ENCODE peak calls at places on chromosomes 6 and 20, in six cellular contexts. One of them, this sample, is unnamed.

GRCh38 chr20:24998631-24999445 is 6.3 kb upstream of the APMAP start:
- DNase-seq in left ventricle myocardium inferior: no peak
- DNase-seq in naive thymus-derived CD4-positive, alpha-beta T cell: no peak
- DNase-seq in stomach: no peak
- DNase-seq in IMR-90: peak; percentile 4
- DNase-seq in sigmoid colon: peak; percentile 53
- DNase-seq in this sample: peak; percentile 19

GRCh38 chr6:21075986-21076385 is 517.6 kb upstream of the SOX4 start:
- DNase-seq in left ventricle myocardium inferior: no peak
- DNase-seq in naive thymus-derived CD4-positive, alpha-beta T cell: no peak
- DNase-seq in stomach: no peak
- DNase-seq in IMR-90: no peak
- DNase-seq in sigmoid colon: no peak
- DNase-seq in this sample: no peak

GRCh38 chr6:136774228-136775041 is 17.8 kb downstream of the MAP3K5 start:
- DNase-seq in left ventricle myocardium inferior: no peak
- DNase-seq in naive thymus-derived CD4-positive, alpha-beta T cell: no peak
- DNase-seq in stomach: no peak
- DNase-seq in IMR-90: peak; percentile 85
- DNase-seq in sigmoid colon: no peak
- DNase-seq in this sample: no peak

GRCh38 chr6:90460067-90460466 is 126.8 kb downstream of the MAP3K7 start:
- DNase-seq in left ventricle myocardium inferior: no peak
- DNase-seq in naive thymus-derived CD4-positive, alpha-beta T cell: no peak
- DNase-seq in stomach: no peak
- DNase-seq in IMR-90: no peak
- DNase-seq in sigmoid colon: no peak
- DNase-seq in this sample: no peak

GRCh38 chr6:109308018-109308492 is 74.2 kb downstream of the CD164 start:
- DNase-seq in left ventricle myocardium inferior: no peak
- DNase-seq in naive thymus-derived CD4-positive, alpha-beta T cell: no peak
- DNase-seq in stomach: peak; percentile 65
- DNase-seq in IMR-90: peak; percentile 63
- DNase-seq in sigmoid colon: no peak
- DNase-seq in this sample: no peak

GRCh38 chr6:47135772-47136171 is 93.6 kb upstream of the ADGRF1 start:
- DNase-seq in left ventricle myocardium inferior: no peak
- DNase-seq in naive thymus-derived CD4-positive, alpha-beta T cell: no peak
- DNase-seq in stomach: no peak
- DNase-seq in IMR-90: peak; percentile 93
- DNase-seq in sigmoid colon: no peak
- DNase-seq in this sample: no peak

GRCh38 chr6:167825059-167825758 is 1.5 kb upstream of the AFDN start:
- DNase-seq in left ventricle myocardium inferior: no peak
- DNase-seq in naive thymus-derived CD4-positive, alpha-beta T cell: no peak
- DNase-seq in stomach: no peak
- DNase-seq in IMR-90: no peak
- DNase-seq in sigmoid colon: peak; percentile 68
- DNase-seq in this sample: no peak

GRCh38 chr6:45946352-45946751 is 69.3 kb downstream of the CLIC5 start:
- DNase-seq in left ventricle myocardium inferior: no peak
- DNase-seq in naive thymus-derived CD4-positive, alpha-beta T cell: no peak
- DNase-seq in stomach: no peak
- DNase-seq in IMR-90: peak; percentile 72
- DNase-seq in sigmoid colon: peak; percentile 67
- DNase-seq in this sample: no peak

GRCh38 chr6:161891542-161891941 is 617.7 kb upstream of the AGPAT4 start:
- DNase-seq in left ventricle myocardium inferior: no peak
- DNase-seq in naive thymus-derived CD4-positive, alpha-beta T cell: no peak
- DNase-seq in stomach: no peak
- DNase-seq in IMR-90: no peak
- DNase-seq in sigmoid colon: no peak
- DNase-seq in this sample: no peak

GRCh38 chr20:11919046-11919445 is 1.4 kb downstream of the BTBD3 start:
- DNase-seq in left ventricle myocardium inferior: peak; percentile 38
- DNase-seq in naive thymus-derived CD4-positive, alpha-beta T cell: no peak
- DNase-seq in stomach: peak; percentile 70
- DNase-seq in IMR-90: peak; percentile 47
- DNase-seq in sigmoid colon: no peak
- DNase-seq in this sample: no peak

GRCh38 chr6:25022140-25022553 is 86.4 kb upstream of the RIPOR2 start:
- DNase-seq in left ventricle myocardium inferior: no peak
- DNase-seq in naive thymus-derived CD4-positive, alpha-beta T cell: no peak
- DNase-seq in stomach: no peak
- DNase-seq in IMR-90: peak; percentile 77
- DNase-seq in sigmoid colon: no peak
- DNase-seq in this sample: no peak

GRCh38 chr6:134878136-134878535 is 71.8 kb downstream of the ALDH8A1 start:
- DNase-seq in left ventricle myocardium inferior: no peak
- DNase-seq in naive thymus-derived CD4-positive, alpha-beta T cell: no peak
- DNase-seq in stomach: no peak
- DNase-seq in IMR-90: no peak
- DNase-seq in sigmoid colon: no peak
- DNase-seq in this sample: no peak

GRCh38 chr6:134870677-134871498 is 79.0 kb downstream of the ALDH8A1 start:
- DNase-seq in left ventricle myocardium inferior: no peak
- DNase-seq in naive thymus-derived CD4-positive, alpha-beta T cell: no peak
- DNase-seq in stomach: no peak
- DNase-seq in IMR-90: peak; percentile 77
- DNase-seq in sigmoid colon: no peak
- DNase-seq in this sample: no peak

GRCh38 chr6:134880487-134881190 is 69.3 kb downstream of the ALDH8A1 start:
- DNase-seq in left ventricle myocardium inferior: no peak
- DNase-seq in naive thymus-derived CD4-positive, alpha-beta T cell: no peak
- DNase-seq in stomach: no peak
- DNase-seq in IMR-90: no peak
- DNase-seq in sigmoid colon: no peak
- DNase-seq in this sample: no peak

GRCh38 chr6:134873500-134874388 is 76.2 kb downstream of the ALDH8A1 start:
- DNase-seq in left ventricle myocardium inferior: no peak
- DNase-seq in naive thymus-derived CD4-positive, alpha-beta T cell: peak; percentile 34
- DNase-seq in stomach: peak; percentile 56
- DNase-seq in IMR-90: no peak
- DNase-seq in sigmoid colon: no peak
- DNase-seq in this sample: no peak

DNA sequence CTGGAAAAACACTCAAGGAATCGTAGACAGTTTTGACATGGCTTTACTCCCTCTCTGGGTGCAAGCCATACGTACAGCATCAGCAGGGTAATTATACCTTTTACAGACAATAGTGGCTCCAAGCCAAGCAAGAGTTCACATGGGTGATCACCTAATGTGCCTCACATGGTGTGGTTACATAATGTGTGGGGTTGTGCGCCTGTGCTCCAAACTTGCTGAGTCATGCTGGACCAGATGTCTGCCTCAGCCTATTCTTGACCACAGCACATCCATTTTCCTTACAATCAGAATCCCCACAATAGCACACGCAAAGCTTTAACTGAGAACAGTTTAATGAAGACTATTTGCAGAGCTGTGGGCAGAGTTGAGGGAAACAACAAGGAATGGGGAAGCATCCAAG is 74.5 kb downstream of the ALDH8A1 start:
- DNase-seq in left ventricle myocardium inferior: no peak
- DNase-seq in naive thymus-derived CD4-positive, alpha-beta T cell: no peak
- DNase-seq in stomach: no peak
- DNase-seq in IMR-90: peak; percentile 35
- DNase-seq in sigmoid colon: no peak
- DNase-seq in this sample: no peak
- H3K27ac ChIP-seq in left ventricle myocardium inferior: no peak overlapping the region
- H3K27ac ChIP-seq in naive thymus-derived CD4-positive, alpha-beta T cell: no peak overlapping the region
- H3K27ac ChIP-seq in stomach: no peak overlapping the region
- H3K27ac ChIP-seq in IMR-90: no peak overlapping the region
- H3K27ac ChIP-seq in sigmoid colon: no peak overlapping the region
- H3K27ac ChIP-seq in this sample: no peak overlapping the region

GRCh38 chr6:31272856-31273626 is 1.1 kb upstream of the HLA-C start:
- DNase-seq in left ventricle myocardium inferior: no peak
- DNase-seq in naive thymus-derived CD4-positive, alpha-beta T cell: peak; percentile 16
- DNase-seq in stomach: no peak
- DNase-seq in IMR-90: no peak
- DNase-seq in sigmoid colon: no peak
- DNase-seq in this sample: no peak
- H3K27ac ChIP-seq in left ventricle myocardium inferior: peak overlapping the region; percentile 92
- H3K27ac ChIP-seq in naive thymus-derived CD4-positive, alpha-beta T cell: peak overlapping the region; percentile 99
- H3K27ac ChIP-seq in stomach: no peak overlapping the region
- H3K27ac ChIP-seq in IMR-90: no peak overlapping the region
- H3K27ac ChIP-seq in sigmoid colon: peak overlapping the region; percentile 94
- H3K27ac ChIP-seq in this sample: peak overlapping the region; percentile 92

GRCh38 chr20:38169636-38170035 is 4.6 kb upstream of the TGM2 start:
- DNase-seq in left ventricle myocardium inferior: no peak
- DNase-seq in naive thymus-derived CD4-positive, alpha-beta T cell: no peak
- DNase-seq in stomach: no peak
- DNase-seq in IMR-90: no peak
- DNase-seq in sigmoid colon: peak; percentile 51
- DNase-seq in this sample: no peak

GRCh38 chr20:38167466-38167850 is 2.4 kb upstream of the TGM2 start:
- DNase-seq in left ventricle myocardium inferior: no peak
- DNase-seq in naive thymus-derived CD4-positive, alpha-beta T cell: no peak
- DNase-seq in stomach: no peak
- DNase-seq in IMR-90: no peak
- DNase-seq in sigmoid colon: peak; percentile 44
- DNase-seq in this sample: no peak

GRCh38 chr20:38170219-38170902 is 5.3 kb upstream of the TGM2 start:
- DNase-seq in left ventricle myocardium inferior: no peak
- DNase-seq in naive thymus-derived CD4-positive, alpha-beta T cell: no peak
- DNase-seq in stomach: no peak
- DNase-seq in IMR-90: peak; percentile 64
- DNase-seq in sigmoid colon: peak; percentile 33
- DNase-seq in this sample: no peak

GRCh38 chr20:38167851-38168760 is 3.0 kb upstream of the TGM2 start:
- DNase-seq in left ventricle myocardium inferior: peak; percentile 78
- DNase-seq in naive thymus-derived CD4-positive, alpha-beta T cell: no peak
- DNase-seq in stomach: peak; percentile 51
- DNase-seq in IMR-90: peak; percentile 96
- DNase-seq in sigmoid colon: peak; percentile 85
- DNase-seq in this sample: peak; percentile 88

GRCh38 chr20:38168791-38169589 is 3.9 kb upstream of the TGM2 start:
- DNase-seq in left ventricle myocardium inferior: no peak
- DNase-seq in naive thymus-derived CD4-positive, alpha-beta T cell: no peak
- DNase-seq in stomach: peak; percentile 30
- DNase-seq in IMR-90: no peak
- DNase-seq in sigmoid colon: no peak
- DNase-seq in this sample: no peak
- H3K27ac ChIP-seq in left ventricle myocardium inferior: peak overlapping the region; percentile 66
- H3K27ac ChIP-seq in naive thymus-derived CD4-positive, alpha-beta T cell: no peak overlapping the region
- H3K27ac ChIP-seq in stomach: no peak overlapping the region
- H3K27ac ChIP-seq in IMR-90: peak overlapping the region; percentile 69
- H3K27ac ChIP-seq in sigmoid colon: peak overlapping the region; percentile 33
- H3K27ac ChIP-seq in this sample: peak overlapping the region; percentile 59

GRCh38 chr20:1897965-1898464 is 2.8 kb downstream of the SIRPA start:
- DNase-seq in left ventricle myocardium inferior: no peak
- DNase-seq in naive thymus-derived CD4-positive, alpha-beta T cell: no peak
- DNase-seq in stomach: no peak
- DNase-seq in IMR-90: no peak
- DNase-seq in sigmoid colon: no peak
- DNase-seq in this sample: no peak

GRCh38 chr20:1898496-1899168 is 3.4 kb downstream of the SIRPA start:
- DNase-seq in left ventricle myocardium inferior: no peak
- DNase-seq in naive thymus-derived CD4-positive, alpha-beta T cell: no peak
- DNase-seq in stomach: no peak
- DNase-seq in IMR-90: no peak
- DNase-seq in sigmoid colon: no peak
- DNase-seq in this sample: no peak

GRCh38 chr20:1895674-1896496 is 678 bp downstream of the SIRPA start:
- DNase-seq in left ventricle myocardium inferior: no peak
- DNase-seq in naive thymus-derived CD4-positive, alpha-beta T cell: no peak
- DNase-seq in stomach: no peak
- DNase-seq in IMR-90: no peak
- DNase-seq in sigmoid colon: peak; percentile 82
- DNase-seq in this sample: no peak

GRCh38 chr20:1896859-1897258 is 1.7 kb downstream of the SIRPA start:
- DNase-seq in left ventricle myocardium inferior: no peak
- DNase-seq in naive thymus-derived CD4-positive, alpha-beta T cell: no peak
- DNase-seq in stomach: no peak
- DNase-seq in IMR-90: no peak
- DNase-seq in sigmoid colon: no peak
- DNase-seq in this sample: no peak

GRCh38 chr20:1897486-1897885 is 2.3 kb downstream of the SIRPA start:
- DNase-seq in left ventricle myocardium inferior: no peak
- DNase-seq in naive thymus-derived CD4-positive, alpha-beta T cell: no peak
- DNase-seq in stomach: no peak
- DNase-seq in IMR-90: no peak
- DNase-seq in sigmoid colon: peak; percentile 72
- DNase-seq in this sample: no peak
- H3K27ac ChIP-seq in left ventricle myocardium inferior: peak overlapping the region; percentile 92
- H3K27ac ChIP-seq in naive thymus-derived CD4-positive, alpha-beta T cell: no peak overlapping the region
- H3K27ac ChIP-seq in stomach: no peak overlapping the region
- H3K27ac ChIP-seq in IMR-90: no peak overlapping the region
- H3K27ac ChIP-seq in sigmoid colon: peak overlapping the region; percentile 94
- H3K27ac ChIP-seq in this sample: no peak overlapping the region

GRCh38 chr20:34012735-34013134 is 19.0 kb downstream of the RALY start:
- DNase-seq in left ventricle myocardium inferior: no peak
- DNase-seq in naive thymus-derived CD4-positive, alpha-beta T cell: no peak
- DNase-seq in stomach: no peak
- DNase-seq in IMR-90: no peak
- DNase-seq in sigmoid colon: no peak
- DNase-seq in this sample: no peak

GRCh38 chr20:34013532-34013931 is 19.8 kb downstream of the RALY start:
- DNase-seq in left ventricle myocardium inferior: no peak
- DNase-seq in naive thymus-derived CD4-positive, alpha-beta T cell: no peak
- DNase-seq in stomach: no peak
- DNase-seq in IMR-90: no peak
- DNase-seq in sigmoid colon: no peak
- DNase-seq in this sample: no peak

GRCh38 chr20:34015401-34016335 is 22.0 kb downstream of the RALY start:
- DNase-seq in left ventricle myocardium inferior: no peak
- DNase-seq in naive thymus-derived CD4-positive, alpha-beta T cell: peak; percentile 5
- DNase-seq in stomach: no peak
- DNase-seq in IMR-90: no peak
- DNase-seq in sigmoid colon: no peak
- DNase-seq in this sample: no peak

GRCh38 chr20:34016736-34017135 is 23.0 kb downstream of the RALY start:
- DNase-seq in left ventricle myocardium inferior: no peak
- DNase-seq in naive thymus-derived CD4-positive, alpha-beta T cell: no peak
- DNase-seq in stomach: no peak
- DNase-seq in IMR-90: no peak
- DNase-seq in sigmoid colon: no peak
- DNase-seq in this sample: no peak

GRCh38 chr20:34014878-34015277 is 21.2 kb downstream of the RALY start:
- DNase-seq in left ventricle myocardium inferior: no peak
- DNase-seq in naive thymus-derived CD4-positive, alpha-beta T cell: no peak
- DNase-seq in stomach: no peak
- DNase-seq in IMR-90: no peak
- DNase-seq in sigmoid colon: no peak
- DNase-seq in this sample: no peak
- H3K27ac ChIP-seq in left ventricle myocardium inferior: no peak overlapping the region
- H3K27ac ChIP-seq in naive thymus-derived CD4-positive, alpha-beta T cell: no peak overlapping the region
- H3K27ac ChIP-seq in stomach: no peak overlapping the region
- H3K27ac ChIP-seq in IMR-90: no peak overlapping the region
- H3K27ac ChIP-seq in sigmoid colon: no peak overlapping the region
- H3K27ac ChIP-seq in this sample: no peak overlapping the region

GRCh38 chr20:21436186-21436585 is 38.9 kb upstream of the NKX2-4 start:
- DNase-seq in left ventricle myocardium inferior: no peak
- DNase-seq in naive thymus-derived CD4-positive, alpha-beta T cell: no peak
- DNase-seq in stomach: no peak
- DNase-seq in IMR-90: peak; percentile 72
- DNase-seq in sigmoid colon: no peak
- DNase-seq in this sample: no peak
- H3K27ac ChIP-seq in left ventricle myocardium inferior: no peak overlapping the region
- H3K27ac ChIP-seq in naive thymus-derived CD4-positive, alpha-beta T cell: no peak overlapping the region
- H3K27ac ChIP-seq in stomach: no peak overlapping the region
- H3K27ac ChIP-seq in IMR-90: no peak overlapping the region
- H3K27ac ChIP-seq in sigmoid colon: no peak overlapping the region
- H3K27ac ChIP-seq in this sample: no peak overlapping the region

GRCh38 chr20:59044295-59044694 is 1.7 kb upstream of the PRELID3B start:
- DNase-seq in left ventricle myocardium inferior: no peak
- DNase-seq in naive thymus-derived CD4-positive, alpha-beta T cell: no peak
- DNase-seq in stomach: no peak
- DNase-seq in IMR-90: no peak
- DNase-seq in sigmoid colon: no peak
- DNase-seq in this sample: no peak
- H3K27ac ChIP-seq in left ventricle myocardium inferior: peak overlapping the region; percentile 88
- H3K27ac ChIP-seq in naive thymus-derived CD4-positive, alpha-beta T cell: no peak overlapping the region
- H3K27ac ChIP-seq in stomach: no peak overlapping the region
- H3K27ac ChIP-seq in IMR-90: no peak overlapping the region
- H3K27ac ChIP-seq in sigmoid colon: peak overlapping the region; percentile 81
- H3K27ac ChIP-seq in this sample: no peak overlapping the region

This sample was measured in kidney.